ENCODE peak calls at places on chromosomes 5 and 9, in four cellular contexts. R is upper lobe of right lung, N is breast epithelium, X is hypothalamus. T is an unnamed sample.

GRCh38 chr9:81562221-81563019 is 126.9 kb downstream of the TLE1 start:
- DNase-seq in N (peak; percentile 55), R (no peak), X (no peak), T (no peak)

GRCh38 chr9:121568541-121569265 is 69.1 kb upstream of the GGTA1 start:
- DNase-seq in X (peak; percentile 20), R (no peak), N (no peak), T (no peak)

GRCh38 chr5:172109749-172110148 is 78.3 kb downstream of the STK10 start:
- DNase-seq in N (no peak), R (no peak), X (no peak), T (no peak)

GRCh38 chr5:8418049-8418426 is 549.1 kb downstream of the MTRR start:
- DNase-seq in R (no peak), X (no peak), N (no peak), T (no peak)

GRCh38 chr9:84670106-84670800 is 724 bp downstream of the NTRK2 start:
- DNase-seq in N (no peak), X (peak; percentile 33), R (no peak), T (no peak)

GRCh38 chr9:136694163-136694864 is 7.1 kb upstream of the AGPAT2 start:
- DNase-seq in N (no peak), X (no peak), R (peak; percentile 90), T (no peak)

GRCh38 chr5:119578937-119579336 is 50.4 kb upstream of the FAM170A start:
- DNase-seq in X (no peak), N (no peak), R (no peak), T (no peak)

GRCh38 chr9:22228542-22228941 is 218.1 kb upstream of the DMRTA1 start:
- DNase-seq in X (no peak), N (no peak), R (no peak), T (no peak)

GRCh38 chr9:12956805-12957204 is 182.0 kb downstream of the LURAP1L start:
- DNase-seq in X (no peak), R (no peak), N (no peak), T (no peak)

GRCh38 chr9:69465473-69465872 is 140.5 kb downstream of the ENTREP1 start:
- DNase-seq in X (no peak), N (no peak), R (no peak), T (no peak)

GRCh38 chr5:42666821-42667325 is 89.7 kb upstream of the CCDC152 start:
- DNase-seq in R (no peak), X (no peak), N (no peak), T (no peak)

T was measured in GOT3.